ENCODE peak calls at places on chromosomes 5 and 9, in nine cellular contexts. U, G, C, H, I, V, Y, D and R are unnamed samples.

GRCh38 chr9:115548826-115549225 is 430.9 kb upstream of the TNC start:
- DNase-seq in C (no peak), V (no peak), H (peak), Y (no peak), G (no peak), U (no peak), D (no peak), I (no peak), R (no peak)

GRCh38 chr5:103804714-103805113 is 242.1 kb upstream of the NUDT12 start:
- DNase-seq in D (no peak), I (no peak), C (no peak), G (no peak), H (no peak), Y (no peak), V (no peak), U (no peak), R (no peak)

GRCh38 chr5:95216136-95216955 is 68.5 kb downstream of the MCTP1 start:
- DNase-seq in C (no peak), H (no peak), U (no peak), Y (no peak), D (no peak), V (no peak), I (no peak), G (no peak), R (no peak)

GRCh38 chr5:152701305-152701704 is 296.2 kb upstream of the NMUR2 start:
- DNase-seq in Y (no peak), D (no peak), G (no peak), U (peak), V (no peak), H (no peak), C (no peak), I (no peak), R (no peak)

GRCh38 chr9:132630116-132630515 is 39.7 kb downstream of the DDX31 start:
- DNase-seq in D (no peak), I (no peak), G (no peak), C (no peak), H (no peak), Y (no peak), U (no peak), V (no peak), R (no peak)

GRCh38 chr9:135914921-135915320 is 7.6 kb upstream of the CAMSAP1 start:
- DNase-seq in H (peak), D (no peak), I (no peak), U (no peak), C (no peak), Y (no peak), G (no peak), V (peak), R (no peak)

GRCh38 chr9:114619205-114619758 is 8.2 kb downstream of the TMEM268 start:
- DNase-seq in G (no peak), V (no peak), C (no peak), Y (no peak), H (no peak), D (no peak), I (no peak), U (no peak), R (no peak)

GRCh38 chr9:135478858-135479468 is 619 bp upstream of the PPP1R26 start:
- DNase-seq in I (no peak), H (peak), D (no peak), Y (no peak), C (peak), G (peak), U (peak), V (no peak), R (no peak)

GRCh38 chr5:54944364-54944763 is 41.0 kb downstream of the ESM1 start:
- DNase-seq in C (no peak), I (peak), V (no peak), H (peak), U (peak), G (no peak), D (no peak), Y (no peak), R (no peak)

GRCh38 chr9:16809912-16810610 is 60.4 kb downstream of the BNC2 start:
- DNase-seq in C (no peak), I (no peak), Y (no peak), U (no peak), V (no peak), H (no peak), G (peak), D (no peak), R (peak)

GRCh38 chr5:149712439-149713147 is 17.5 kb upstream of the PPARGC1B start:
- DNase-seq in Y (no peak), G (no peak), C (no peak), D (no peak), U (no peak), V (no peak), H (no peak), I (no peak), R (no peak)

GRCh38 chr9:115115924-115116323 is 2.0 kb downstream of the TNC start:
- DNase-seq in H (no peak), U (no peak), D (no peak), G (no peak), C (no peak), I (no peak), V (no peak), Y (no peak), R (no peak)

GRCh38 chr5:169637085-169637855 is at the start of gene DOCK2:
- DNase-seq in D (peak), Y (peak), U (no peak), C (peak), H (no peak), V (peak), I (peak), G (no peak), R (no peak)

GRCh38 chr5:149278811-149279210 is 7.2 kb downstream of the AFAP1L1 start:
- DNase-seq in G (no peak), C (no peak), H (no peak), Y (no peak), I (no peak), V (no peak), U (no peak), D (no peak), R (no peak)

GRCh38 chr9:101400120-101400519 is 1.5 kb downstream of the ZNF189 start:
- DNase-seq in U (no peak), H (peak), D (no peak), C (peak), I (no peak), Y (no peak), V (no peak), G (no peak), R (no peak)

GRCh38 chr5:142680605-142681259 is 5.2 kb downstream of the FGF1 start:
- DNase-seq in I (no peak), V (no peak), U (no peak), H (peak), D (no peak), G (peak), C (peak), Y (no peak), R (no peak)

GRCh38 chr5:54311178-54311811 is 922 bp upstream of the ARL15 start:
- DNase-seq in I (peak), C (no peak), D (no peak), H (peak), Y (no peak), V (no peak), G (no peak), U (peak), R (no peak)

GRCh38 chr5:159416438-159416837 is 86.2 kb upstream of the IL12B start:
- DNase-seq in Y (no peak), G (no peak), U (no peak), C (no peak), V (no peak), D (no peak), H (no peak), I (no peak), R (no peak)

GRCh38 chr9:92151691-92152393 is 36.6 kb upstream of the SPTLC1 start:
- DNase-seq in Y (no peak), G (peak), V (no peak), I (no peak), U (peak), D (peak), C (no peak), H (peak), R (no peak)

GRCh38 chr5:143037071-143037470 is 266.9 kb downstream of the ARHGAP26 start:
- DNase-seq in U (no peak), V (no peak), C (no peak), I (no peak), D (no peak), H (no peak), Y (no peak), G (no peak), R (no peak)

GRCh38 chr9:108486791-108487190 is 369.0 kb downstream of the ACTL7B start:
- DNase-seq in I (no peak), H (peak), G (no peak), U (no peak), Y (no peak), D (no peak), V (no peak), C (no peak), R (no peak)

GRCh38 chr5:45604092-45604491 is 92.1 kb downstream of the HCN1 start:
- DNase-seq in V (no peak), U (no peak), D (no peak), G (no peak), C (no peak), Y (no peak), H (no peak), I (no peak), R (no peak)

GRCh38 chr9:93121316-93122241 is 12.5 kb downstream of the NINJ1 start:
- DNase-seq in I (no peak), V (peak), U (no peak), H (no peak), D (peak), C (peak), Y (no peak), G (no peak), R (no peak)

GRCh38 chr5:68015381-68015780 is 200.2 kb upstream of the PIK3R1 start:
- DNase-seq in V (no peak), U (no peak), Y (no peak), C (no peak), G (no peak), H (no peak), I (no peak), D (no peak), R (no peak)

GRCh38 chr5:134541736-134542376 is 16.4 kb downstream of the JADE2 start:
- DNase-seq in U (peak), C (peak), H (peak), D (peak), I (peak), G (no peak), V (no peak), Y (no peak), R (no peak)

GRCh38 chr5:62791059-62791458 is 212.4 kb downstream of the LRRC70 start:
- DNase-seq in D (no peak), H (no peak), V (no peak), C (no peak), U (peak), G (no peak), Y (no peak), I (no peak), R (no peak)

GRCh38 chr5:42985129-42986037 is 54.7 kb downstream of the ANXA2R start:
- DNase-seq in Y (no peak), I (no peak), V (no peak), U (no peak), C (no peak), G (no peak), H (peak), D (no peak), R (no peak)

GRCh38 chr5:40798856-40799210 is 659 bp upstream of the PRKAA1 start:
- DNase-seq in D (no peak), U (no peak), C (no peak), H (no peak), Y (no peak), V (no peak), G (no peak), I (no peak), R (no peak)

GRCh38 chr9:89234636-89235035 is 56.0 kb upstream of the SHC3 start:
- DNase-seq in Y (peak), H (peak), U (peak), G (peak), C (no peak), V (no peak), D (no peak), I (peak), R (peak)

GRCh38 chr5:102758576-102758975 is 3.5 kb downstream of the PAM start:
- DNase-seq in G (no peak), U (no peak), H (no peak), D (no peak), V (no peak), I (no peak), Y (no peak), C (no peak), R (no peak)

GRCh38 chr9:36874921-36875320 is 159.1 kb downstream of the PAX5 start:
- DNase-seq in H (no peak), G (no peak), I (no peak), D (peak), U (no peak), V (no peak), Y (no peak), C (no peak), R (no peak)

GRCh38 chr5:96703985-96704384 is 41.8 kb downstream of the CAST start:
- DNase-seq in Y (no peak), I (no peak), D (no peak), U (no peak), V (no peak), H (peak), G (no peak), C (no peak), R (no peak)

GRCh38 chr9:121599186-121599871 is 52.1 kb upstream of the DAB2IP start:
- DNase-seq in V (peak), U (peak), D (peak), H (no peak), C (peak), Y (no peak), I (no peak), G (peak), R (peak)